ENCODE peak calls at places on chromosomes 7 and 10, in nine cellular contexts. W is mammary epithelial cell; L is CD8-positive, alpha-beta T cell; T is heart left ventricle; H is stomach; I is adrenal gland; G is heart right ventricle; Q is body of pancreas; S is IMR-90. K is an unnamed sample.
A peak's percentile ranks its signal among the peaks of the same experiment; 100 is the strongest.

GRCh38 chr7:33070277-33070676 is 7.7 kb upstream of the NT5C3A start:
- DNase-seq in W (no peak), L (no peak), T (no peak), H (no peak), I (no peak), G (no peak), Q (no peak), S (no peak), K (no peak)

GRCh38 chr10:131198843-131199242 is 112.7 kb downstream of the TCERG1L start:
- DNase-seq in W (no peak), L (no peak), T (no peak), H (peak; percentile 17), I (no peak), G (no peak), Q (no peak), S (no peak), K (peak; percentile 42)

GRCh38 chr10:48568131-48568530 is 36.7 kb downstream of the ARHGAP22 start:
- DNase-seq in W (no peak), L (no peak), T (no peak), H (no peak), I (no peak), G (no peak), Q (no peak), S (no peak), K (no peak)

GRCh38 chr7:122219253-122219865 is 75.3 kb upstream of the AASS start:
- DNase-seq in W (peak; percentile 3), L (no peak), T (no peak), H (no peak), I (no peak), G (no peak), Q (no peak), S (peak; percentile 26), K (no peak)

GRCh38 chr7:129949292-129950133 is 3.2 kb downstream of the UBE2H start:
- DNase-seq in W (peak; percentile 95), L (no peak), T (no peak), H (no peak), I (peak; percentile 41), G (peak; percentile 21), Q (no peak), S (peak; percentile 85), K (peak; percentile 68)

GRCh38 chr10:101071266-101071884 is 9.6 kb downstream of the KAZALD1 start:
- DNase-seq in W (no peak), L (no peak), T (no peak), H (no peak), I (peak; percentile 44), G (no peak), Q (no peak), S (peak; percentile 73), K (no peak)

GRCh38 chr7:158312789-158313188 is 274.8 kb downstream of the PTPRN2 start:
- DNase-seq in W (no peak), L (no peak), T (no peak), H (no peak), I (no peak), G (no peak), Q (no peak), S (no peak), K (no peak)

GRCh38 chr7:138079137-138079536 is 2.9 kb downstream of the AKR1D1 start:
- DNase-seq in W (no peak), L (no peak), T (no peak), H (no peak), I (no peak), G (no peak), Q (no peak), S (no peak), K (no peak)

GRCh38 chr10:60497364-60497763 is 107.7 kb upstream of the ANK3 start:
- DNase-seq in W (no peak), L (no peak), T (no peak), H (no peak), I (no peak), G (no peak), Q (no peak), S (no peak), K (no peak)

DNA sequence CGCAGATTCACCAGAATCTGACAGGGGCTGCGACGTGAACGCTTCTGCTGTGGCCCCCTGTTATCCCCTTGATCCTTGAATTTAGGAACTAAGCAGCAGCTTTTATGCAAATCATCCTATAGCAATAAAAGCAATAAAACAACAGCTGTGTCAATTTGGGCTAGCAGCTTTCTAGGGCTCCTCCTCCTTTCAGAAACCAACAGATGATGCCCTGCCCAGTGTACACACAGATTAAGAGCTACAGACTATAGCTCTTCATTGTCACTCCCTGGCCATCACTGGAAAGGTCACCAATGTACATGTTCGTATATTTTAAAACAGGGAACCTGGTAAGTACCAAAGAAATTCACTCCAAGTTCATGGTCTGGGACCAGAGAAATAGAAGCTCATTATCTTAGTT is 86.6 kb downstream of the CPEB3 start:
- DNase-seq in W (no peak), L (no peak), T (no peak), H (no peak), I (no peak), G (no peak), Q (no peak), S (no peak), K (no peak)
- TF ChIP-seq CTCF in W (no peak), L (no peak), T (no peak), H (no peak), I (no peak), G (no peak), Q (no peak), S (no peak), K (no peak)

DNA sequence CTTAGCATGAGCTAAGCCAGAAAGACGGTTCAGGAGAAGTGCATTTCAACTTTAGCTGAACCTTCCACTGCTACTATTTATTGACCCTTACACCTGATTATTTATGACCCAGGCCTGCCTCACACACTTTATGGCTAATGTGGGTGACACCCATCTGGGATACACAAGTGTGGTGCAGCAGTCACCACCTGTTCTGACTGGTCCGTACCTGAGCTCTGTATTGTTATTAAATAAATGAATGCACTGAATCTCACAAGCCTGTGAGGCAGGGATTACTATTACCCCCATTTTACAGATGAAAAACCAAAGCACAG is 1.5 kb downstream of the ANXA11 start:
- DNase-seq in W (peak; percentile 14), L (no peak), T (no peak), H (no peak), I (no peak), G (no peak), Q (no peak), S (no peak), K (no peak)
- H3K4me3 ChIP-seq in W (peak overlapping the region; percentile 68), L (peak overlapping the region; percentile 67), T (peak overlapping the region; percentile 89), H (peak overlapping the region; percentile 76), I (peak overlapping the region; percentile 100), G (peak overlapping the region; percentile 84), Q (no peak overlapping the region), S (peak overlapping the region; percentile 61), K (peak overlapping the region; percentile 86)

GRCh38 chr7:2521341-2521745 is 1.8 kb downstream of the LFNG start:
- DNase-seq in W (no peak), L (no peak), T (no peak), H (no peak), I (no peak), G (no peak), Q (no peak), S (no peak), K (no peak)
- H3K4me1 ChIP-seq in W (peaks cover 68% of the 10 kb centered on the region), L (peaks cover 56% of the 10 kb centered on the region), T (peaks cover 43% of the 10 kb centered on the region), H (peaks cover 77% of the 10 kb centered on the region), I (peaks cover 37% of the 10 kb centered on the region), G (peaks cover 55% of the 10 kb centered on the region), Q (peaks cover 69% of the 10 kb centered on the region), S (peaks cover 32% of the 10 kb centered on the region), K (no peaks in the 10 kb centered on the region)

DNA sequence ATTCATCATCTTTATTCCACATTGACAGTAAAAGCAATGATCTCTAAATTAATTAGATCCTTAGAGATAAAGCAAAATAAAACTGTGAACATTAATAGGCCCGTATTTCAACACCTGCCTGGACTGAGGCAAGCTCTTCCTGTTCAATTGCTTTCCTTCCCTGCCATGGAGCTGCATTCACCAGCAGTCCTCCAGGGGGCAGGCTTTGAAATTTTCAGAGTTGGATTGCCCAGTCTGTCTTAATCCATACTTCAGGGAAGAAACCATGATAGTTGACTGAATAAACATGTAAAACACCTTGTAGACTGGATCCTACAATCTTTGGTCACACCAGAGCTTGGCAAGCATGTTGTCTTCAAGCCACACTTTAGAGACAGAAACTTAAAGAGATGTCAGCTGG is 936.6 kb downstream of the NRG3 start:
- DNase-seq in W (peak; percentile 26), L (no peak), T (no peak), H (no peak), I (no peak), G (no peak), Q (peak; percentile 19), S (no peak), K (no peak)
- TF ChIP-seq CTCF in W (peak; percentile 63), L (no peak), T (no peak), H (peak; percentile 18), I (peak; percentile 33), G (peak; percentile 26), Q (no peak), S (peak; percentile 29), K (peak; percentile 20)

GRCh38 chr10:69220510-69220909 is 378 bp downstream of the HKDC1 start:
- DNase-seq in W (no peak), L (no peak), T (no peak), H (no peak), I (no peak), G (no peak), Q (no peak), S (no peak), K (no peak)

GRCh38 chr10:69224862-69225657 is 4.9 kb downstream of the HKDC1 start:
- DNase-seq in W (peak; percentile 66), L (no peak), T (no peak), H (no peak), I (no peak), G (no peak), Q (no peak), S (no peak), K (no peak)

GRCh38 chr10:69222157-69223027 is 2.3 kb downstream of the HKDC1 start:
- DNase-seq in W (peak; percentile 96), L (peak; percentile 66), T (no peak), H (peak; percentile 71), I (no peak), G (no peak), Q (peak; percentile 29), S (peak; percentile 67), K (peak; percentile 84)

GRCh38 chr10:69225681-69226080 is 5.5 kb downstream of the HKDC1 start:
- DNase-seq in W (no peak), L (no peak), T (no peak), H (no peak), I (no peak), G (no peak), Q (no peak), S (no peak), K (no peak)

DNA sequence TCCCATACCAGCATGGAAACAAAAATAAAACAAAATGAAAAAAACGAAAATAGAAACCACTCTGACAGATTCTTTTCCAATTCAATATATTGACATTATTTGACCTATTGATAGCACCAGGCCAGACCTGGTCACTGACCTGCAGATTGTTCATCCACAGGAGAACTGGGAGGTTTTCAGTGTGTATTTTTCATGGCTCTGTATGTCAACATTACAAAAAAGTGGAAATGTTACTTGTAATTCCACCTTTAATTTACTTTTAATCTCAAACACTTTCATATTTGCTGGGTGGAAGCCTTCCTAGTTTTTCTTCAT is 2.9 kb downstream of the HKDC1 start:
- DNase-seq in W (no peak), L (no peak), T (no peak), H (no peak), I (no peak), G (no peak), Q (no peak), S (no peak), K (no peak)
- H3K4me3 ChIP-seq in W (no peak overlapping the region), L (no peak overlapping the region), T (no peak overlapping the region), H (no peak overlapping the region), I (no peak overlapping the region), G (no peak overlapping the region), Q (no peak overlapping the region), S (no peak overlapping the region), K (no peak overlapping the region)

K was measured in kidney.